ENCODE peak calls at places on chromosomes 16 and 17, in six cellular contexts. One of them, this sample, is unnamed.

GRCh38 chr17:4715071-4715749 is 4.8 kb downstream of the ARRB2 start:
- DNase-seq in BJ: no peak
- DNase-seq in astrocyte of the cerebellum: no peak
- DNase-seq in AG04449: no peak
- DNase-seq in fibroblast of lung: no peak
- DNase-seq in AG04450: no peak
- DNase-seq in this sample: no peak

GRCh38 chr16:11896776-11897175 is 19.0 kb downstream of the GSPT1 start:
- DNase-seq in BJ: no peak
- DNase-seq in astrocyte of the cerebellum: no peak
- DNase-seq in AG04449: peak; percentile 68
- DNase-seq in fibroblast of lung: peak; percentile 64
- DNase-seq in AG04450: peak; percentile 36
- DNase-seq in this sample: peak; percentile 43

GRCh38 chr17:61389670-61390478 is 9.8 kb upstream of the TBX2 start:
- DNase-seq in BJ: no peak
- DNase-seq in astrocyte of the cerebellum: no peak
- DNase-seq in AG04449: no peak
- DNase-seq in fibroblast of lung: peak; percentile 68
- DNase-seq in AG04450: no peak
- DNase-seq in this sample: peak; percentile 45

GRCh38 chr17:78993241-78993956 is 13.7 kb upstream of the LGALS3BP start:
- DNase-seq in BJ: no peak
- DNase-seq in astrocyte of the cerebellum: peak; percentile 22
- DNase-seq in AG04449: no peak
- DNase-seq in fibroblast of lung: peak; percentile 56
- DNase-seq in AG04450: no peak
- DNase-seq in this sample: peak; percentile 40

GRCh38 chr16:30060354-30061194 is 5.0 kb upstream of the ALDOA start:
- DNase-seq in BJ: no peak
- DNase-seq in astrocyte of the cerebellum: no peak
- DNase-seq in AG04449: no peak
- DNase-seq in fibroblast of lung: peak; percentile 52
- DNase-seq in AG04450: no peak
- DNase-seq in this sample: no peak

GRCh38 chr17:15485045-15485444 is 17.6 kb upstream of the CDRT4 start:
- DNase-seq in BJ: no peak
- DNase-seq in astrocyte of the cerebellum: no peak
- DNase-seq in AG04449: no peak
- DNase-seq in fibroblast of lung: no peak
- DNase-seq in AG04450: no peak
- DNase-seq in this sample: no peak

GRCh38 chr16:46658925-46659324 is 30.1 kb downstream of the VPS35 start:
- DNase-seq in BJ: no peak
- DNase-seq in astrocyte of the cerebellum: no peak
- DNase-seq in AG04449: no peak
- DNase-seq in fibroblast of lung: no peak
- DNase-seq in AG04450: no peak
- DNase-seq in this sample: no peak

GRCh38 chr16:88743693-88744519 is 37.6 kb downstream of the CTU2 start:
- DNase-seq in BJ: no peak
- DNase-seq in astrocyte of the cerebellum: no peak
- DNase-seq in AG04449: no peak
- DNase-seq in fibroblast of lung: peak; percentile 71
- DNase-seq in AG04450: no peak
- DNase-seq in this sample: peak; percentile 52

GRCh38 chr17:64773836-64774761 is 112.0 kb upstream of the SMURF2 start:
- DNase-seq in BJ: no peak
- DNase-seq in astrocyte of the cerebellum: peak; percentile 12
- DNase-seq in AG04449: no peak
- DNase-seq in fibroblast of lung: peak; percentile 57
- DNase-seq in AG04450: peak; percentile 18
- DNase-seq in this sample: peak; percentile 65

GRCh38 chr16:53565300-53565699 is 62.3 kb upstream of the AKTIP start:
- DNase-seq in BJ: no peak
- DNase-seq in astrocyte of the cerebellum: no peak
- DNase-seq in AG04449: no peak
- DNase-seq in fibroblast of lung: no peak
- DNase-seq in AG04450: no peak
- DNase-seq in this sample: no peak

GRCh38 chr17:81018044-81018802 is 16.7 kb upstream of the BAIAP2 start:
- DNase-seq in BJ: no peak
- DNase-seq in astrocyte of the cerebellum: no peak
- DNase-seq in AG04449: no peak
- DNase-seq in fibroblast of lung: peak; percentile 49
- DNase-seq in AG04450: no peak
- DNase-seq in this sample: no peak

GRCh38 chr16:78761427-78761826 is 662.0 kb downstream of the WWOX start:
- DNase-seq in BJ: no peak
- DNase-seq in astrocyte of the cerebellum: no peak
- DNase-seq in AG04449: no peak
- DNase-seq in fibroblast of lung: no peak
- DNase-seq in AG04450: no peak
- DNase-seq in this sample: no peak

GRCh38 chr17:1271020-1271423 is 778 bp downstream of the BHLHA9 start:
- DNase-seq in BJ: no peak
- DNase-seq in astrocyte of the cerebellum: no peak
- DNase-seq in AG04449: no peak
- DNase-seq in fibroblast of lung: no peak
- DNase-seq in AG04450: no peak
- DNase-seq in this sample: no peak

GRCh38 chr17:29214215-29215146 is 32.2 kb upstream of the CRYBA1 start:
- DNase-seq in BJ: no peak
- DNase-seq in astrocyte of the cerebellum: no peak
- DNase-seq in AG04449: no peak
- DNase-seq in fibroblast of lung: no peak
- DNase-seq in AG04450: no peak
- DNase-seq in this sample: no peak

GRCh38 chr17:44210342-44211192 is 8.9 kb downstream of the UBTF start:
- DNase-seq in BJ: no peak
- DNase-seq in astrocyte of the cerebellum: peak; percentile 53
- DNase-seq in AG04449: no peak
- DNase-seq in fibroblast of lung: peak; percentile 87
- DNase-seq in AG04450: peak; percentile 71
- DNase-seq in this sample: no peak

GRCh38 chr17:2706911-2707510 is 4.6 kb downstream of the CLUH start:
- DNase-seq in BJ: no peak
- DNase-seq in astrocyte of the cerebellum: no peak
- DNase-seq in AG04449: no peak
- DNase-seq in fibroblast of lung: no peak
- DNase-seq in AG04450: no peak
- DNase-seq in this sample: no peak

GRCh38 chr17:32536736-32537646 is 50.2 kb downstream of the CDK5R1 start:
- DNase-seq in BJ: no peak
- DNase-seq in astrocyte of the cerebellum: no peak
- DNase-seq in AG04449: peak; percentile 21
- DNase-seq in fibroblast of lung: peak; percentile 50
- DNase-seq in AG04450: no peak
- DNase-seq in this sample: no peak

GRCh38 chr17:75639327-75639726 is 6.1 kb downstream of the SMIM5 start:
- DNase-seq in BJ: no peak
- DNase-seq in astrocyte of the cerebellum: no peak
- DNase-seq in AG04449: no peak
- DNase-seq in fibroblast of lung: no peak
- DNase-seq in AG04450: no peak
- DNase-seq in this sample: no peak

GRCh38 chr17:66459811-66460270 is 157.4 kb downstream of the PRKCA start:
- DNase-seq in BJ: peak; percentile 88
- DNase-seq in astrocyte of the cerebellum: peak; percentile 95
- DNase-seq in AG04449: peak; percentile 93
- DNase-seq in fibroblast of lung: peak; percentile 100
- DNase-seq in AG04450: peak; percentile 97
- DNase-seq in this sample: peak; percentile 85

GRCh38 chr16:58460219-58460610 is 39.7 kb upstream of the NDRG4 start:
- DNase-seq in BJ: no peak
- DNase-seq in astrocyte of the cerebellum: no peak
- DNase-seq in AG04449: no peak
- DNase-seq in fibroblast of lung: no peak
- DNase-seq in AG04450: no peak
- DNase-seq in this sample: no peak

GRCh38 chr17:68378202-68379149 is 78.8 kb downstream of the WIPI1 start:
- DNase-seq in BJ: peak; percentile 88
- DNase-seq in astrocyte of the cerebellum: peak; percentile 85
- DNase-seq in AG04449: no peak
- DNase-seq in fibroblast of lung: peak; percentile 97
- DNase-seq in AG04450: peak; percentile 78
- DNase-seq in this sample: peak; percentile 93

GRCh38 chr17:35291802-35292201 is 48.9 kb downstream of the SLFN5 start:
- DNase-seq in BJ: peak; percentile 33
- DNase-seq in astrocyte of the cerebellum: no peak
- DNase-seq in AG04449: no peak
- DNase-seq in fibroblast of lung: peak; percentile 50
- DNase-seq in AG04450: no peak
- DNase-seq in this sample: no peak

GRCh38 chr17:47948706-47949196 is 7.4 kb downstream of the PNPO start:
- DNase-seq in BJ: no peak
- DNase-seq in astrocyte of the cerebellum: no peak
- DNase-seq in AG04449: no peak
- DNase-seq in fibroblast of lung: no peak
- DNase-seq in AG04450: no peak
- DNase-seq in this sample: peak; percentile 67

GRCh38 chr17:57751971-57752905 is 7.1 kb upstream of the CCDC182 start:
- DNase-seq in BJ: no peak
- DNase-seq in astrocyte of the cerebellum: no peak
- DNase-seq in AG04449: no peak
- DNase-seq in fibroblast of lung: no peak
- DNase-seq in AG04450: no peak
- DNase-seq in this sample: no peak

GRCh38 chr16:2003827-2004641 is 5.6 kb downstream of the ZNF598 start:
- DNase-seq in BJ: peak; percentile 12
- DNase-seq in astrocyte of the cerebellum: peak; percentile 43
- DNase-seq in AG04449: no peak
- DNase-seq in fibroblast of lung: peak; percentile 87
- DNase-seq in AG04450: peak; percentile 51
- DNase-seq in this sample: peak; percentile 86

GRCh38 chr17:29089601-29090044 is 46.7 kb downstream of the PIPOX start:
- DNase-seq in BJ: no peak
- DNase-seq in astrocyte of the cerebellum: no peak
- DNase-seq in AG04449: no peak
- DNase-seq in fibroblast of lung: no peak
- DNase-seq in AG04450: no peak
- DNase-seq in this sample: no peak

GRCh38 chr17:74566132-74566753 is 1.1 kb downstream of the CD300H start:
- DNase-seq in BJ: no peak
- DNase-seq in astrocyte of the cerebellum: no peak
- DNase-seq in AG04449: no peak
- DNase-seq in fibroblast of lung: peak; percentile 3
- DNase-seq in AG04450: no peak
- DNase-seq in this sample: peak; percentile 57

GRCh38 chr16:82384897-82385296 is 214.9 kb upstream of the MPHOSPH6 start:
- DNase-seq in BJ: no peak
- DNase-seq in astrocyte of the cerebellum: no peak
- DNase-seq in AG04449: no peak
- DNase-seq in fibroblast of lung: no peak
- DNase-seq in AG04450: no peak
- DNase-seq in this sample: no peak

GRCh38 chr17:7204828-7205461 is 14.7 kb downstream of the DLG4 start:
- DNase-seq in BJ: no peak
- DNase-seq in astrocyte of the cerebellum: peak; percentile 67
- DNase-seq in AG04449: no peak
- DNase-seq in fibroblast of lung: peak; percentile 85
- DNase-seq in AG04450: peak; percentile 59
- DNase-seq in this sample: no peak

GRCh38 chr17:7208754-7209460 is 10.7 kb downstream of the DLG4 start:
- DNase-seq in BJ: no peak
- DNase-seq in astrocyte of the cerebellum: no peak
- DNase-seq in AG04449: no peak
- DNase-seq in fibroblast of lung: no peak
- DNase-seq in AG04450: no peak
- DNase-seq in this sample: no peak

GRCh38 chr17:7211512-7212277 is 7.9 kb downstream of the DLG4 start:
- DNase-seq in BJ: no peak
- DNase-seq in astrocyte of the cerebellum: no peak
- DNase-seq in AG04449: no peak
- DNase-seq in fibroblast of lung: no peak
- DNase-seq in AG04450: no peak
- DNase-seq in this sample: no peak

GRCh38 chr17:7207120-7208001 is 12.3 kb downstream of the DLG4 start:
- DNase-seq in BJ: no peak
- DNase-seq in astrocyte of the cerebellum: no peak
- DNase-seq in AG04449: no peak
- DNase-seq in fibroblast of lung: no peak
- DNase-seq in AG04450: no peak
- DNase-seq in this sample: no peak

DNA sequence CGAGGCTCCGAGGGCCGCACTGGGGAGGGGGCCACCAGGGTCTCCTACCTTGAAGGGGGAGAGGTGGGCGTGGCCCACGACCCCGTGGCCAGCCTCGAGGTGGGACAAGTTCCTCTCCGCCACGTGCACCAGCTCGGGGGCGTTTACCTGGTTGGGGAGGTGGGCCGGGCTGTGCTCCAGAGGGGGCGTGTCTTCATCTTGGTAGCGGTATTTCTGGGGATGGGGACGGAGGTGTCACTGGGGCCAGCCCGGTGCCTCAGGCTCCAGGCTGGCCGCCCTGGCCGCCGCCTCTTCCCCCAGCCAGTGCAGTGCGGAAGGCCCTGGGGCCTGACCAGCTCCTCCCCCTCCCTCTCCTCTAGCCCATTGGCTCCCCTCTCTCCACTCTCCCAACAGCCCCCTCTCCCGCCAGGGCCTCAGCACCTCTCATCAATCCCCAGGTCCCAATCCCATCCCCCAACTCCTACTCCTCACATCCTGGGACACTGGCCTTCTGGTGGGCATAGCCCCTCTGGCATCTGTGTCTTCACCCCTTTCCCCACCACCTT is 11.5 kb downstream of the DLG4 start:
- DNase-seq in BJ: no peak
- DNase-seq in astrocyte of the cerebellum: no peak
- DNase-seq in AG04449: no peak
- DNase-seq in fibroblast of lung: no peak
- DNase-seq in AG04450: no peak
- DNase-seq in this sample: no peak
- H3K4me3 ChIP-seq in BJ: no peak overlapping the region
- H3K4me3 ChIP-seq in astrocyte of the cerebellum: no peak overlapping the region
- H3K4me3 ChIP-seq in AG04449: no peak overlapping the region
- H3K4me3 ChIP-seq in fibroblast of lung: no peak overlapping the region
- H3K4me3 ChIP-seq in AG04450: no peak overlapping the region
- H3K4me3 ChIP-seq in this sample: no peak overlapping the region

GRCh38 chr17:40358323-40359038 is 6.1 kb downstream of the GJD3 start:
- DNase-seq in BJ: no peak
- DNase-seq in astrocyte of the cerebellum: peak; percentile 58
- DNase-seq in AG04449: no peak
- DNase-seq in fibroblast of lung: peak; percentile 85
- DNase-seq in AG04450: peak; percentile 67
- DNase-seq in this sample: peak; percentile 79
- H3K4me3 ChIP-seq in BJ: no peak overlapping the region
- H3K4me3 ChIP-seq in astrocyte of the cerebellum: no peak overlapping the region
- H3K4me3 ChIP-seq in AG04449: no peak overlapping the region
- H3K4me3 ChIP-seq in fibroblast of lung: peak overlapping the region; percentile 3
- H3K4me3 ChIP-seq in AG04450: no peak overlapping the region
- H3K4me3 ChIP-seq in this sample: no peak overlapping the region

GRCh38 chr16:69918241-69918640 is 32.9 kb upstream of the CLEC18A start:
- DNase-seq in BJ: no peak
- DNase-seq in astrocyte of the cerebellum: no peak
- DNase-seq in AG04449: no peak
- DNase-seq in fibroblast of lung: no peak
- DNase-seq in AG04450: no peak
- DNase-seq in this sample: no peak
- H3K4me3 ChIP-seq in BJ: peak overlapping the region; percentile 28
- H3K4me3 ChIP-seq in astrocyte of the cerebellum: no peak overlapping the region
- H3K4me3 ChIP-seq in AG04449: peak overlapping the region; percentile 44
- H3K4me3 ChIP-seq in fibroblast of lung: no peak overlapping the region
- H3K4me3 ChIP-seq in AG04450: peak overlapping the region; percentile 20
- H3K4me3 ChIP-seq in this sample: no peak overlapping the region

GRCh38 chr17:82231312-82231561 is 2.4 kb downstream of the SLC16A3 start:
- DNase-seq in BJ: no peak
- DNase-seq in astrocyte of the cerebellum: no peak
- DNase-seq in AG04449: no peak
- DNase-seq in fibroblast of lung: no peak
- DNase-seq in AG04450: no peak
- DNase-seq in this sample: no peak
- H3K4me3 ChIP-seq in BJ: peak overlapping the region; percentile 98
- H3K4me3 ChIP-seq in astrocyte of the cerebellum: peak overlapping the region; percentile 76
- H3K4me3 ChIP-seq in AG04449: peak overlapping the region; percentile 86
- H3K4me3 ChIP-seq in fibroblast of lung: peak overlapping the region; percentile 77
- H3K4me3 ChIP-seq in AG04450: peak overlapping the region; percentile 76
- H3K4me3 ChIP-seq in this sample: peak overlapping the region; percentile 90